ENCODE peak calls at places on chromosomes 6 and 20, in six cellular contexts. Y, N, D, A, R and T are unnamed samples.

GRCh38 chr6:1485678-1486077 is 96.3 kb downstream of the FOXF2 start:
- DNase-seq in N (no peak), R (no peak), A (peak; percentile 95), Y (no peak), D (no peak), T (no peak)

GRCh38 chr6:102015431-102015830 is 621.9 kb downstream of the GRIK2 start:
- DNase-seq in N (no peak), Y (no peak), R (no peak), D (no peak), A (no peak), T (no peak)

GRCh38 chr20:61940976-61941720 is 124.5 kb downstream of the TAF4 start:
- DNase-seq in R (no peak), D (peak; percentile 23), Y (no peak), N (no peak), A (no peak), T (no peak)

GRCh38 chr6:8588176-8588575 is 152.8 kb upstream of the SLC35B3 start:
- DNase-seq in N (no peak), A (no peak), Y (no peak), R (no peak), D (no peak), T (no peak)

GRCh38 chr6:133333852-133334251 is 92.7 kb downstream of the EYA4 start:
- DNase-seq in D (no peak), Y (no peak), N (no peak), R (no peak), A (peak; percentile 19), T (no peak)

GRCh38 chr6:40997256-40997957 is 41.6 kb downstream of the UNC5CL start:
- DNase-seq in N (no peak), Y (peak; percentile 27), A (peak; percentile 97), D (no peak), R (no peak), T (no peak)

GRCh38 chr6:168029459-168030217 is 32.2 kb downstream of the KIF25 start:
- DNase-seq in N (no peak), D (no peak), R (peak; percentile 32), Y (no peak), A (no peak), T (no peak)

GRCh38 chr6:157464653-157465535 is 83.9 kb downstream of the ZDHHC14 start:
- DNase-seq in R (no peak), Y (no peak), N (no peak), A (peak; percentile 86), D (no peak), T (no peak)